ENCODE peak calls at places on chromosomes 7 and 10, in eight cellular contexts. D is neural progenitor cell, J is OCI-LY7, X is iPS DF 6.9, U is fibroblast of lung, E is left lung, P is colonic mucosa, W is PC-9. B is an unnamed sample. For H3K9me3, H3K4me1 and H3K36me3, the result is how much of the 10 kb centered on the place peaks cover.

GRCh38 chr10:96910488-96911395 is 78.6 kb downstream of the LCOR start:
- DNase-seq in D (peak), J (peak), X (peak), U (peak), E (no peak), P (no peak), W (no peak), B (peak)

GRCh38 chr10:97012470-97012869 is 173.3 kb downstream of the SLIT1 start:
- DNase-seq in D (no peak), J (no peak), X (no peak), U (no peak), E (no peak), P (no peak), W (no peak), B (no peak)

GRCh38 chr7:22356010-22356854 is 722 bp downstream of the RAPGEF5 start:
- DNase-seq in D (peak), J (peak), X (no peak), U (no peak), E (no peak), P (peak), W (peak), B (peak)

GRCh38 chr7:129283938-129284337 is 59.1 kb downstream of the AHCYL2 start:
- DNase-seq in D (no peak), J (no peak), X (no peak), U (no peak), E (no peak), P (no peak), W (no peak), B (no peak)

GRCh38 chr10:51231754-51232153 is 157.5 kb downstream of the PRKG1 start:
- DNase-seq in D (no peak), J (no peak), X (no peak), U (no peak), E (no peak), P (no peak), W (no peak), B (no peak)

GRCh38 chr7:143261901-143262300 is 1.3 kb upstream of the GSTK1 start:
- DNase-seq in D (no peak), J (no peak), X (no peak), U (no peak), E (no peak), P (no peak), W (no peak), B (no peak)

GRCh38 chr7:29300649-29301048 is 106.1 kb downstream of the CHN2 start:
- DNase-seq in D (no peak), J (no peak), X (no peak), U (no peak), E (no peak), P (no peak), W (no peak), B (no peak)

GRCh38 chr10:31034041-31034918 is 2.6 kb upstream of the ZNF438 start:
- DNase-seq in D (no peak), J (no peak), X (no peak), U (peak), E (no peak), P (no peak), W (no peak), B (no peak)

GRCh38 chr7:131076032-131076431 is 251.6 kb upstream of the MKLN1 start:
- DNase-seq in D (no peak), J (no peak), X (no peak), U (peak), E (no peak), P (no peak), W (no peak), B (peak)

GRCh38 chr10:3477683-3478082 is 305.1 kb upstream of the PITRM1 start:
- DNase-seq in D (no peak), J (no peak), X (no peak), U (peak), E (no peak), P (no peak), W (no peak), B (no peak)

GRCh38 chr7:123557016-123557630 is 495 bp downstream of the NDUFA5 start:
- DNase-seq in D (peak), J (no peak), X (no peak), U (peak), E (no peak), P (no peak), W (peak), B (no peak)

GRCh38 chr10:27646194-27646593 is 99.4 kb downstream of the MKX start:
- DNase-seq in D (no peak), J (no peak), X (no peak), U (peak), E (no peak), P (no peak), W (no peak), B (no peak)

GRCh38 chr10:26169466-26169865 is 47.1 kb upstream of the GAD2 start:
- DNase-seq in D (peak), J (no peak), X (no peak), U (no peak), E (no peak), P (no peak), W (no peak), B (no peak)

GRCh38 chr10:23994459-23995046 is 214.4 kb upstream of the KIAA1217 start:
- DNase-seq in D (peak), J (peak), X (peak), U (peak), E (no peak), P (peak), W (peak), B (peak)

GRCh38 chr10:20858292-20859124 is 38.6 kb downstream of the NEBL start:
- DNase-seq in D (no peak), J (peak), X (no peak), U (peak), E (no peak), P (no peak), W (no peak), B (no peak)

GRCh38 chr7:83579740-83580139 is 69.2 kb downstream of the SEMA3E start:
- DNase-seq in D (no peak), J (no peak), X (no peak), U (peak), E (no peak), P (no peak), W (no peak), B (no peak)

GRCh38 chr7:73742338-73742752 is 3.7 kb upstream of the ABHD11 start:
- DNase-seq in D (peak), J (no peak), X (no peak), U (no peak), E (peak), P (peak), W (peak), B (no peak)

GRCh38 chr7:106216517-106217088 is 68.2 kb downstream of the NAMPT start:
- DNase-seq in D (no peak), J (no peak), X (no peak), U (peak), E (no peak), P (peak), W (peak), B (no peak)

GRCh38 chr10:18472977-18473376 is 178.4 kb downstream of the NSUN6 start:
- DNase-seq in D (no peak), J (peak), X (no peak), U (no peak), E (no peak), P (no peak), W (no peak), B (peak)

GRCh38 chr7:7918736-7919448 is 49.7 kb upstream of the GLCCI1 start:
- DNase-seq in D (no peak), J (peak), X (no peak), U (peak), E (no peak), P (no peak), W (no peak), B (no peak)

GRCh38 chr10:93548376-93549071 is 17.9 kb upstream of the FFAR4 start:
- DNase-seq in D (no peak), J (no peak), X (no peak), U (peak), E (no peak), P (no peak), W (no peak), B (no peak)

GRCh38 chr10:58807631-58808024 is 295.0 kb downstream of the BICC1 start:
- DNase-seq in D (no peak), J (no peak), X (no peak), U (peak), E (no peak), P (no peak), W (no peak), B (no peak)

GRCh38 chr7:139441961-139442360 is 41.5 kb downstream of the KLRG2 start:
- DNase-seq in D (no peak), J (no peak), X (no peak), U (no peak), E (no peak), P (no peak), W (no peak), B (no peak)

GRCh38 chr10:75345738-75346137 is 55.8 kb downstream of the ZNF503 start:
- DNase-seq in D (no peak), J (no peak), X (no peak), U (no peak), E (no peak), P (no peak), W (no peak), B (no peak)

GRCh38 chr7:108347616-108348015 is 108.6 kb downstream of the NRCAM start:
- DNase-seq in D (peak), J (no peak), X (peak), U (peak), E (no peak), P (no peak), W (peak), B (no peak)

GRCh38 chr7:6705959-6706665 is 635 bp downstream of the ZNF12 start:
- DNase-seq in D (peak), J (peak), X (no peak), U (peak), E (peak), P (peak), W (peak), B (no peak)

GRCh38 chr7:57432583-57432982 is 17.4 kb upstream of the ZNF716 start:
- DNase-seq in D (no peak), J (no peak), X (no peak), U (no peak), E (no peak), P (no peak), W (no peak), B (no peak)
- H3K9me3 ChIP-seq in D (under half), J (under half), X (under half), U (under half), E (under half), P (under half), W (under half), B (under half)

GRCh38 chr7:153385502-153385901 is 626.0 kb downstream of the ACTR3B start:
- DNase-seq in D (no peak), J (no peak), X (no peak), U (no peak), E (no peak), P (no peak), W (no peak), B (no peak)
- H3K4me1 ChIP-seq in D (under half), J (under half), X (under half), U (under half), E (under half), P (under half), W (under half), B (under half)

GRCh38 chr7:1500064-1500807 is 4.0 kb downstream of the INTS1 start:
- DNase-seq in D (no peak), J (no peak), X (no peak), U (no peak), E (no peak), P (no peak), W (no peak), B (no peak)
- H3K36me3 ChIP-seq in D (under half), J (half or more), X (half or more), U (under half), E (half or more), P (under half), W (under half), B (under half)

DNA sequence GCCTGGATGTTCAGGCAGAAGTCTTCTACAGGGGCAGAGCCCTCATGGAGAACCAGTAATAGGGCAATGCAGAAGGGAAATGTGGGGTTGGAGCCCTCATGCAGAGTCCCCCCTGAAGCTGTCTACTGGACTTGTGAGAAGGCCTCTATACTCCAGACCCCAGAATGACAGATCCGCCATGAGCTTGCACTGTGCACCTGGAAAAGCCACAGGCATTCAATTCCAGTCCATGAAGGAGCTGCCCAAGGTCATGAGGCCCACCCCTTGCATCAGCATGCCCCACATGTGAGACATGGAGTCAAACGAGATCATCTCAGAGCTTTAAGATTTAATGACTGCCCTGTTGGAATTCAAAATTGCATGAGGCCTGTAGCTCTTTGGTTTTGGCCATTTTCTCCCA is 4.9 kb upstream of the ZNF679 start:
- DNase-seq in D (no peak), J (no peak), X (no peak), U (no peak), E (no peak), P (no peak), W (no peak), B (no peak)
- H3K9me3 ChIP-seq in D (under half), J (under half), X (under half), U (under half), E (half or more), P (under half), W (under half), B (under half)